ENCODE peak calls at places on chromosomes 2 and 18, in four cellular contexts. N is COR-L47, Q is iris pigment epithelial cell, Z is left ventricle myocardium inferior. H is an unnamed sample.

GRCh38 chr18:43661570-43661969 is 384.3 kb upstream of the SYT4 start:
- DNase-seq in N (peak; percentile 71), Q (peak; percentile 86), Z (no peak), H (peak; percentile 58)

GRCh38 chr18:74387362-74387761 is 69.7 kb downstream of the DIPK1C start:
- DNase-seq in N (no peak), Q (no peak), Z (no peak), H (no peak)

GRCh38 chr2:173021939-173022371 is 53.7 kb upstream of the MAP3K20 start:
- DNase-seq in N (peak; percentile 3), Q (peak; percentile 45), Z (peak; percentile 59), H (no peak)

GRCh38 chr18:47283476-47283875 is 32.0 kb upstream of the SKOR2 start:
- DNase-seq in N (peak; percentile 18), Q (peak; percentile 31), Z (no peak), H (peak; percentile 20)

GRCh38 chr2:73013941-73014340 is 57.6 kb downstream of the SFXN5 start:
- DNase-seq in N (no peak), Q (peak; percentile 78), Z (no peak), H (no peak)

GRCh38 chr2:219180961-219181360 is 2.9 kb downstream of the RETREG2 start:
- DNase-seq in N (no peak), Q (no peak), Z (no peak), H (no peak)

GRCh38 chr2:205148756-205149155 is 533.5 kb upstream of the NRP2 start:
- DNase-seq in N (peak; percentile 44), Q (no peak), Z (no peak), H (no peak)

GRCh38 chr2:75186829-75187228 is 12.5 kb downstream of the TACR1 start:
- DNase-seq in N (peak; percentile 21), Q (no peak), Z (no peak), H (no peak)

H was measured in GM12865.